ENCODE peak calls at places on chromosome 5, in four cellular contexts. O, W, H and L are unnamed samples.

GRCh38 chr5:170216262-170216864 is 16.4 kb upstream of the C5orf58 start:
- DNase-seq in O (no peak), H (peak; percentile 69), W (peak; percentile 8), L (no peak)

GRCh38 chr5:73215525-73215890 is 42.5 kb downstream of the TMEM174 start:
- DNase-seq in O (no peak), H (no peak), W (no peak), L (no peak)

GRCh38 chr5:63145167-63145566 is 566.5 kb downstream of the LRRC70 start:
- DNase-seq in W (no peak), O (no peak), H (no peak), L (peak; percentile 52)

GRCh38 chr5:160233215-160233614 is 3.9 kb downstream of the FABP6 start:
- DNase-seq in W (no peak), O (no peak), H (no peak), L (no peak)

GRCh38 chr5:14510156-14510734 is 71.3 kb upstream of the OTULINL start:
- DNase-seq in O (no peak), H (no peak), W (no peak), L (no peak)

GRCh38 chr5:10702911-10703491 is 58.0 kb downstream of the DAP start:
- DNase-seq in H (no peak), W (no peak), O (no peak), L (no peak)

GRCh38 chr5:1515311-1515920 is 8.3 kb downstream of the LPCAT1 start:
- DNase-seq in W (no peak), H (no peak), O (peak; percentile 41), L (peak; percentile 4)

GRCh38 chr5:10524376-10525123 is 39.3 kb upstream of the ANKRD33B start:
- DNase-seq in W (no peak), H (no peak), O (no peak), L (peak; percentile 81)

GRCh38 chr5:80254767-80255424 is 952 bp downstream of the SERINC5 start:
- DNase-seq in H (no peak), W (peak; percentile 42), O (no peak), L (no peak)

GRCh38 chr5:151670074-151670686 is 16.5 kb downstream of the SPARC start:
- DNase-seq in H (no peak), O (no peak), W (no peak), L (no peak)
- H3K4me1 ChIP-seq in H (peaks cover 5% of the 10 kb centered on the region), O (peaks cover 8% of the 10 kb centered on the region), W (no peaks in the 10 kb centered on the region), L (peaks cover 58% of the 10 kb centered on the region)

DNA sequence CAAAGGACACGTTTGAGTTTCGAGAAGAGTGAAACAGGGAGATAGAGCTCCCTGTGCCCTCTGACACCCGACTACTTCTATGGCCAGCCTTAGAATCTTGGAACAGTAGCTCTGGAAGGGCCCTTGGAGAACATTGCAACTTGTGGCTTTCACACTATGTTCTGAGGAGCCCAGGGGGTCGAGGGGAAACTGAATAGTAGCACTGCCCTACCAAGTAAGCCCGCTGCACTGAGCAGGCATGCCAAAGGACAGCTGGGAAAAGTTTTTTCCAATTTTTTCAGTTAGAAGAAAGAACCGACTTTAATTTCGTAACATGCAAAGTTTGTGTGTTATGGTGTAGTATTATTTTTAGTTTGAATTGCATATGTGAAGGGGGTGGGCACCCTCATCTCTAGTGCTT is 10.9 kb downstream of the SMIM3 start:
- DNase-seq in O (no peak), H (no peak), W (no peak), L (no peak)
- H3K4me1 ChIP-seq in O (peaks cover 4% of the 10 kb centered on the region), H (no peaks in the 10 kb centered on the region), W (peaks cover 29% of the 10 kb centered on the region), L (peaks cover 3% of the 10 kb centered on the region)

GRCh38 chr5:72130342-72130741 is 23.1 kb downstream of the MAP1B start:
- DNase-seq in W (no peak), H (no peak), O (no peak), L (no peak)

GRCh38 chr5:72125931-72126620 is 18.8 kb downstream of the MAP1B start:
- DNase-seq in W (no peak), O (no peak), H (no peak), L (no peak)

GRCh38 chr5:72133212-72133990 is 26.1 kb downstream of the MAP1B start:
- DNase-seq in H (no peak), O (no peak), W (no peak), L (no peak)

GRCh38 chr5:72126796-72127195 is 19.5 kb downstream of the MAP1B start:
- DNase-seq in H (no peak), O (no peak), W (no peak), L (no peak)

DNA sequence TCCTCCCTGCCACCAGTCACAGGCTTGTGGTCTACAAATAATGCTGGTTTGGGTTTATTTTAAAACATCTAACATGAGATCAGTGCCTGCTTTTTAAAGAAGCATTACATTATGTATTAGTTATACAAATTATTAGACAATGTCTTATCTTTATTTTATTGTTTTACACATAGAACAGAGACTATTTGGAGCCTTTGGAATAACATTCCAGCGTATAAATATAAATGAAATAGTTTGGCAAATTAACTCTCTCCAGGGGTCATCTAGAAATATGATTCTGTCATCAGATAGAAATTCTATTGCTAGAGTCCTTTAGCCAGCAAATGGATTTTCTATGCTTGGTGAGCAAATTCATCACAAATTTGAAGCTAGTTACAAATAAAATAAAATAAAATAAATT is 22.5 kb downstream of the MAP1B start:
- DNase-seq in W (no peak), H (no peak), O (no peak), L (no peak)
- H3K4me1 ChIP-seq in W (no peaks in the 10 kb centered on the region), H (peaks cover 11% of the 10 kb centered on the region), O (peaks cover 6% of the 10 kb centered on the region), L (no peaks in the 10 kb centered on the region)

GRCh38 chr5:151670953-151671636 is 15.6 kb downstream of the SPARC start:
- DNase-seq in H (no peak), W (no peak), O (peak; percentile 86), L (no peak)
- H3K4me1 ChIP-seq in H (peaks cover 14% of the 10 kb centered on the region), W (no peaks in the 10 kb centered on the region), O (peaks cover 5% of the 10 kb centered on the region), L (peaks cover 59% of the 10 kb centered on the region)

GRCh38 chr5:38533286-38534121 is 22.9 kb downstream of the LIFR start:
- DNase-seq in W (no peak), O (no peak), H (peak; percentile 47), L (no peak)
- H3K4me1 ChIP-seq in W (no peaks in the 10 kb centered on the region), O (peaks cover 3% of the 10 kb centered on the region), H (peaks cover 34% of the 10 kb centered on the region), L (peaks cover 75% of the 10 kb centered on the region)

GRCh38 chr5:4015709-4016108 is 420.1 kb downstream of the IRX1 start:
- DNase-seq in H (no peak), O (no peak), W (no peak), L (no peak)
- H3K4me1 ChIP-seq in H (no peaks in the 10 kb centered on the region), O (no peaks in the 10 kb centered on the region), W (no peaks in the 10 kb centered on the region), L (no peaks in the 10 kb centered on the region)

DNA sequence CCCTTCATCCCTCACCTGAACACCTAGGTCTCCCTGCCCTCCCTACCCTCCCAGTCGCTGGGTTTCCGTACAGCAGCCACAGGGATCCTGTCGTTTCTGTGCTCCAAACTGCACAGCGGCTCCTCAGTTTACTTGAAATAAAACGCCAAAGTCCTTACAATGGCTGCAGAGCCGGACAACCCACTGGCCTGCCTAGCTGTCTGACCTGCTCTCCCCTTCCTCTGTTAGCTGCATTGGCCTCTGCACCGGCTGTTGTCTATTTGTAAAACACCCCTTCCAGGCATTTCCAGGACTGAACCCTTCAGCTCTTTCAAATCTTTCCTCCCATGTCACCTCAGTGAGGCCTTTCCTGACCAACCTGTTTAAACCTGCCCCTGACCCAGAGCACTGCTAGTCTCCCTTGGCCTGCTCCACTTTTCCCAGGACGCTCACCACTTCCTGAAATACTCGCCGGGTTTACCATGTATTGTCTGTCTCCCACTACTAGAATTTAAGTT is 9.1 kb upstream of the MGAT1 start:
- DNase-seq in W (no peak), O (no peak), H (no peak), L (no peak)
- H3K4me1 ChIP-seq in W (peaks cover 50% of the 10 kb centered on the region), O (peaks cover 5% of the 10 kb centered on the region), H (peaks cover 25% of the 10 kb centered on the region), L (peaks cover 43% of the 10 kb centered on the region)

GRCh38 chr5:177429248-177430045 is 3.0 kb downstream of the GRK6 start:
- DNase-seq in O (peak; percentile 90), W (peak; percentile 82), H (no peak), L (peak; percentile 54)
- H3K4me1 ChIP-seq in O (peaks cover 3% of the 10 kb centered on the region), W (peaks cover 87% of the 10 kb centered on the region), H (no peaks in the 10 kb centered on the region), L (peaks cover 31% of the 10 kb centered on the region)

DNA sequence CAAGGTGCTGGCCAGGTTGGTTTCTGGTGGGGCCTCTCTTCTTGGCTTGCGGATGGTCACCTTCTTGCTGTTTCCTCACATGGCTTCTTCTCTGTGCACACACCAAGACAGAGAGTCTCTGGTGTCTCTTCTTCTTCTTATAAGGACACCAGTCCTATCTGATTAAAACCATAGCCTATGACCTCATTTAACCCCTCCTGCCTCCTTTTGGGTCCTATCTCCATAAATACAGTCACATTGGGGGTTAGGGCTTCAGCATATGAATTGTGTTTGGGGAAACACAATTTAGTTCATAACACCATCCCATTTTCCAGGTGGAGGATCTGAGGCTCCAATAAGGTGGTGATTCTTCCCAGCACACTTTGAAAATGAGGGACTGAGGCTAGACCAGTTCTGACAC is 80.4 kb downstream of the SPRY4 start:
- DNase-seq in W (no peak), H (no peak), O (no peak), L (no peak)
- H3K4me1 ChIP-seq in W (no peaks in the 10 kb centered on the region), H (no peaks in the 10 kb centered on the region), O (peaks cover 2% of the 10 kb centered on the region), L (no peaks in the 10 kb centered on the region)

GRCh38 chr5:76870046-76870445 is 20.2 kb downstream of the S100Z start:
- DNase-seq in O (no peak), W (no peak), H (no peak), L (no peak)

GRCh38 chr5:76874088-76874581 is 24.3 kb downstream of the S100Z start:
- DNase-seq in W (no peak), H (peak; percentile 52), O (no peak), L (no peak)
- H3K4me1 ChIP-seq in W (no peaks in the 10 kb centered on the region), H (peaks cover 42% of the 10 kb centered on the region), O (no peaks in the 10 kb centered on the region), L (no peaks in the 10 kb centered on the region)